ENCODE peak calls at places on chromosomes 16 and 17, in eight cellular contexts. Y is right atrium auricular region; O is sigmoid colon; A is PC-3; P is astrocyte; V is HCT116; Z is cardiac muscle cell; G is CD8-positive, alpha-beta memory T cell. R is an unnamed sample.

GRCh38 chr17:70810609-70811008 is 641.3 kb downstream of the KCNJ2 start:
- DNase-seq in V (no peak), O (no peak), Z (no peak), P (peak), Y (no peak), A (peak), G (no peak), R (no peak)

GRCh38 chr17:80703109-80703508 is 158.5 kb downstream of the RPTOR start:
- DNase-seq in V (no peak), A (no peak), Z (no peak), P (no peak), Y (no peak), O (no peak), G (no peak), R (no peak)

GRCh38 chr17:83194189-83194565 is 114.8 kb downstream of the METRNL start:
- DNase-seq in Y (no peak), O (peak), V (no peak), A (no peak), P (no peak), Z (no peak), G (no peak), R (peak)

GRCh38 chr17:82793974-82794620 is 42.2 kb downstream of the TBCD start:
- DNase-seq in O (peak), A (no peak), V (no peak), G (no peak), Z (no peak), P (no peak), Y (no peak), R (no peak)

GRCh38 chr17:76074390-76075363 is at the start of gene GALR2:
- DNase-seq in Y (no peak), O (no peak), G (no peak), V (no peak), P (no peak), Z (peak), A (no peak), R (no peak)

GRCh38 chr17:19024101-19025078 is 19.8 kb upstream of the FAM83G start:
- DNase-seq in Y (no peak), Z (no peak), V (no peak), O (peak), P (no peak), A (peak), G (no peak), R (peak)

GRCh38 chr16:48366165-48367093 is 18.8 kb downstream of the SIAH1 start:
- DNase-seq in Y (no peak), O (peak), P (peak), G (peak), V (peak), A (peak), Z (peak), R (no peak)

GRCh38 chr17:37752482-37752881 is 7.6 kb upstream of the HNF1B start:
- DNase-seq in Z (no peak), A (peak), O (no peak), G (no peak), Y (no peak), P (peak), V (no peak), R (no peak)

GRCh38 chr16:72362476-72362875 is 190.5 kb upstream of the PMFBP1 start:
- DNase-seq in G (no peak), A (no peak), V (no peak), Z (no peak), P (no peak), Y (no peak), O (no peak), R (no peak)

GRCh38 chr16:72367841-72368240 is 195.9 kb upstream of the PMFBP1 start:
- DNase-seq in O (no peak), Z (no peak), Y (no peak), G (no peak), V (no peak), P (no peak), A (no peak), R (no peak)

GRCh38 chr16:72357860-72358259 is 185.9 kb upstream of the PMFBP1 start:
- DNase-seq in Z (no peak), A (no peak), P (peak), O (no peak), Y (no peak), G (no peak), V (no peak), R (no peak)

DNA sequence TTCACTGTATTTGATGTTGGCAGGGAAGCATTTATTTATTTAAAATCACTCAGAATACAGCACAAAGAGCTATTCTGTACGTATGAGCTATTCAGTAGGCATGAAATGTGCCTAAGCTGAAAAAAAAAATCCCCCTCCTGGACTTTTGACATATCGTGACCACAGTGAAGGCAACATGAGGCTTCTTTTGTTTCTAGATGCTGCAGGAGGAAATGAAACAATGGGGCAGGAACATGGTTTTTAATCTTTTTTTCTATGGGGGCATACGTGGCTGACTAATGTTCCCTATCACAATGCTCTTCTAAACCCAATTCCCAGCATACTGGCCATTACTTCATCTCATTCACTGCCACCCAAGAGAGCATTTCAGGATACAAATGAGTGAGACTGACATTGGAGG is 191.0 kb upstream of the PMFBP1 start:
- DNase-seq in O (no peak), Y (no peak), V (no peak), A (no peak), G (no peak), Z (no peak), P (peak), R (no peak)
- H3K27ac ChIP-seq in O (no peak), Y (no peak), V (no peak), A (no peak), G (no peak), Z (no peak), P (no peak), R (no peak)

DNA sequence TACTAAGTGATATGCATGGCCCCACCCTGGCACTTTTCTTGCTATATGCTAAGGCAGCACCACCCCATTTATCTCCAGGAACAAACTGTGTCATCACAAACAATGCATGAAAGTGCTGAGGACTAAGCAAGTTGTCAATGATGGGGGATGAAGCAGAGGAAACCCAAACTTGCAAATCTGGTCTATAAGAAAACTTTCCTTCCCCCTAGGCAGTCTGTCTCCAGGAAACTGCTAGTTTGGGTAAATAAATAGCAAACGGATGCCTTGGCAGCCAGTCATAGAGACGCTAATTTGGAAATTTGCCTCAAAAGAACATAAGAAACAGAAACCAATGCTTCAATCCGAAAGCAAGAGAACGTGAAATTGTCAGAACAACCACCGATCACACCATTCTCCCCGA is 5.6 kb upstream of the HSBP1 start:
- DNase-seq in V (no peak), G (no peak), Z (no peak), A (peak), Y (no peak), P (peak), O (no peak), R (no peak)
- H3K4me3 ChIP-seq in V (no peak), G (no peak), Z (no peak), A (peak), Y (no peak), P (no peak), O (peak), R (no peak)

DNA sequence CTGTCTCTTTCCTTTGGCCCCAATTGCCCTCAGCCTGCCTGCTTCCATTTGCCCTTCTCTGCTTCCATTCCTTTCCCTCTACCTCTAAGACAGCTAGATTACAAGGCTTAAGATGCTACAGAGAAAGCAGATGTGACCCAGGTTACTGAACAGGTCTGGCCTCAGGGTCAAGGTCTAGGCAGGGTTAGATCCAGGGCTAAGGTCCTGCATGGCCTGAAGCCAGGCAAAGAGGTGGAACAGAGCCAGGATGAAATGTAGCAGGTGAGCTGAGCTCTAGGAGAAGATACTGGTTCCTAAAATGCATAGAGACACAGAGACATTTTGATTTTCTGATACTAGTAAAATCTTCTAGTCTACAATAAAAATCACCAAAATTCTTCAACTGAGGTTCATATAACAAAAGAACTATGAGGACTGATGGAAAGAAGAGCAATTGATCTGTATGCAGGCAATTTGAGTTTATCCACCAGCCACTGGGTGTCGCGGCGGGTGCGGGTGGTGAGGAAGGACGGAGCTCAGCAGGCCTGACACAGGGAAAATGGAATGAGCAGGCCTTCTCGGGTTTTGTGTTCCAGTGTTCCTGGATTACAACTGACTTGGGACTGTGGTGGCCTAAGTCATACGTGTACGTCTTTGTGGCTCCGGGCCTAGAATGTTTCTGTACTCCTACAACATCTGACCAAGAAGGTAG is 95.9 kb downstream of the MYH10 start:
- DNase-seq in A (no peak), Y (no peak), G (no peak), P (no peak), V (no peak), Z (no peak), O (no peak), R (no peak)
- H3K27ac ChIP-seq in A (no peak), Y (no peak), G (no peak), P (no peak), V (no peak), Z (peak), O (no peak), R (no peak)

GRCh38 chr17:21287703-21288449 is 3.4 kb downstream of the MAP2K3 start:
- DNase-seq in G (peak), A (peak), V (peak), P (peak), O (peak), Z (no peak), Y (peak), R (peak)

GRCh38 chr17:21289902-21290571 is 5.5 kb downstream of the MAP2K3 start:
- DNase-seq in Z (no peak), O (peak), V (no peak), Y (no peak), A (no peak), P (no peak), G (no peak), R (no peak)

GRCh38 chr17:21291357-21291756 is 6.8 kb downstream of the MAP2K3 start:
- DNase-seq in Y (no peak), Z (no peak), V (no peak), O (no peak), P (no peak), G (no peak), A (no peak), R (peak)

GRCh38 chr17:21288581-21289017 is 4.1 kb downstream of the MAP2K3 start:
- DNase-seq in G (no peak), P (no peak), A (peak), V (no peak), Z (no peak), O (no peak), Y (no peak), R (no peak)

GRCh38 chr17:21289175-21289901 is 4.8 kb downstream of the MAP2K3 start:
- DNase-seq in P (no peak), O (no peak), G (no peak), V (no peak), A (no peak), Z (no peak), Y (no peak), R (peak)
- H3K4me3 ChIP-seq in P (no peak), O (no peak), G (no peak), V (no peak), A (no peak), Z (no peak), Y (no peak), R (no peak)

DNA sequence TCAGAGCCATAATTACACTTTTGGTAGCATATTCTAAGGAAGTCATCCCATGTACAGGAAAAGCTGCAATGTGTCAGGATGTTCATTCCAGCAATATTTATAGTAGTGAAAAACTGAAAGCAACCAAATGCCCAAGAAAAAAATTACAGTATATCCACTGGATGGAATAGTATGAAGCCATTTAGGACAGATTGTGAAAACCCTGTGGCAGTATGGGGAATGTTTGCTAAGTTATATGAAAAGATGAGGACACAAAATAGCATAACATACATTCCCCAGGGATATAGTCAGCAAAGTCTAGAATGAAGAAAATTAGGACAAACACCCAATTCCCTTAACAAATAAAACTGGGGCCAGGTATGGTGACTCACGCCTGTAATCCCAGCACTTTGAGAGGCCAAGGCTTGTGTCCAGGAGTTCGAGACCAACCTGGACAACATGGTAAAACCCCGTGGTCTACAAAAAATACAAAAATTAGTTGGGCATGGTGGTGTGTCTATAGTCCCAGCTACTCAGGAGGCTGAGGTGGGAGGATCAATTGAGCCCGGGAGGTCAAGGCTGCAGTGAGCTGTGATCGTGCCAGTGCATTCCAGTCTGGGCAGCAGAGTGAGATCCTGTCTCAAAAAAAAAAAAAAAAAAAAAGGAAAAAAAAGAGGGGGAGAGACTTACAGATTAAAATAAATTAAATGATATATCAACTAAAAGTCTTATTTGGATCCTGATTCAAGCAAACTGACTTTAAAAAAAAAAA is 2.3 kb downstream of the LRRC3C start:
- DNase-seq in A (peak), O (no peak), Z (no peak), P (peak), V (no peak), G (no peak), Y (no peak), R (no peak)
- H3K27ac ChIP-seq in A (peak), O (peak), Z (peak), P (peak), V (peak), G (no peak), Y (peak), R (peak)

GRCh38 chr17:48544356-48545021 is 420 bp downstream of the HOXB2 start:
- DNase-seq in V (no peak), Z (peak), G (no peak), Y (peak), A (no peak), P (peak), O (peak), R (peak)
- H3K4me3 ChIP-seq in V (peak), Z (peak), G (peak), Y (peak), A (no peak), P (peak), O (peak), R (peak)

GRCh38 chr17:77185137-77185536 is 44.4 kb downstream of the SEC14L1 start:
- DNase-seq in A (peak), V (no peak), O (no peak), Z (peak), Y (no peak), P (no peak), G (no peak), R (no peak)

GRCh38 chr17:77188084-77189066 is 47.6 kb downstream of the SEC14L1 start:
- DNase-seq in A (peak), V (no peak), Y (no peak), Z (no peak), O (no peak), G (no peak), P (no peak), R (no peak)

GRCh38 chr17:77184474-77184873 is 43.7 kb downstream of the SEC14L1 start:
- DNase-seq in Z (no peak), Y (no peak), G (no peak), P (peak), V (no peak), A (no peak), O (no peak), R (no peak)

GRCh38 chr17:77189148-77189547 is 48.4 kb downstream of the SEC14L1 start:
- DNase-seq in A (no peak), O (no peak), G (no peak), P (no peak), Y (no peak), V (no peak), Z (no peak), R (no peak)

DNA sequence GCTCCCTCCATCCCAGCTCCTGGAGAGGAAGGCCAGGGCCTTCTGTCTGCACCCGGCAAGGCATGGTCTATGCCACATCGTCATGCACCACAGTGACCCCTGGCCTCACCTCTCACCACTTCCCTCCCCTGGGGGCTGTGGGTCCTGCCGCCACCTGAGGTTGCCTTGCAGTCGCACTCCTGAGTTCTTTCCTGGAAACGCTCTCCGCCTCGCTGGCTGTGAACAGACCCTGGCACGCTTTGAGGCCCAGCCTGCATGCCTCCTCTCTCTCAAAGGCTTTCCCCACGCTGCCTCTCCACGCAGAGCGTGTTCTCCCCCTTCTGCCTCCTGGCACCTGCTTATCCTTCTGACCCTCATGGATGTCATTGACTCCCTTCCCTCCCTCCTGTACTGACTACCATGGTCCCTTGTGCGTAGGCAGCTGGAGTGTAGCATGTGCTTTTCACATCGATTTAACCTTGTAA is 45.4 kb downstream of the SEC14L1 start:
- DNase-seq in Y (no peak), A (no peak), Z (no peak), O (no peak), G (no peak), P (no peak), V (no peak), R (no peak)
- H3K27ac ChIP-seq in Y (peak), A (no peak), Z (peak), O (no peak), G (no peak), P (no peak), V (no peak), R (no peak)